ENCODE peak calls at places on chromosomes 5 and 9, in six cellular contexts. One of them, this sample, is unnamed.

GRCh38 chr5:127012933-127013332 is 17.4 kb downstream of the MARCHF3 start:
- DNase-seq in endothelial cell of umbilical vein: peak
- DNase-seq in heart left ventricle: no peak
- DNase-seq in Peyer's patch: no peak
- DNase-seq in H1: no peak
- DNase-seq in stomach: no peak
- DNase-seq in this sample: no peak

GRCh38 chr5:149466457-149466972 is 84.7 kb downstream of the CSNK1A1 start:
- DNase-seq in endothelial cell of umbilical vein: no peak
- DNase-seq in heart left ventricle: no peak
- DNase-seq in Peyer's patch: peak
- DNase-seq in H1: no peak
- DNase-seq in stomach: no peak
- DNase-seq in this sample: no peak

GRCh38 chr5:73280821-73281746 is 108.1 kb downstream of the TMEM174 start:
- DNase-seq in endothelial cell of umbilical vein: peak
- DNase-seq in heart left ventricle: peak
- DNase-seq in Peyer's patch: no peak
- DNase-seq in H1: no peak
- DNase-seq in stomach: peak
- DNase-seq in this sample: no peak

GRCh38 chr5:15682566-15682965 is 182.6 kb downstream of the FBXL7 start:
- DNase-seq in endothelial cell of umbilical vein: no peak
- DNase-seq in heart left ventricle: no peak
- DNase-seq in Peyer's patch: no peak
- DNase-seq in H1: no peak
- DNase-seq in stomach: no peak
- DNase-seq in this sample: no peak

GRCh38 chr9:14147738-14148137 is 166.2 kb downstream of the NFIB start:
- DNase-seq in endothelial cell of umbilical vein: no peak
- DNase-seq in heart left ventricle: no peak
- DNase-seq in Peyer's patch: no peak
- DNase-seq in H1: no peak
- DNase-seq in stomach: no peak
- DNase-seq in this sample: no peak

GRCh38 chr5:169350759-169351240 is 49.9 kb upstream of the SLIT3 start:
- DNase-seq in endothelial cell of umbilical vein: peak
- DNase-seq in heart left ventricle: peak
- DNase-seq in Peyer's patch: no peak
- DNase-seq in H1: no peak
- DNase-seq in stomach: no peak
- DNase-seq in this sample: no peak

GRCh38 chr9:133359420-133360175 is 3.2 kb downstream of the SURF2 start:
- DNase-seq in endothelial cell of umbilical vein: no peak
- DNase-seq in heart left ventricle: no peak
- DNase-seq in Peyer's patch: no peak
- DNase-seq in H1: peak
- DNase-seq in stomach: no peak
- DNase-seq in this sample: peak

GRCh38 chr9:70044450-70045307 is 1.0 kb downstream of the MAMDC2 start:
- DNase-seq in endothelial cell of umbilical vein: peak
- DNase-seq in heart left ventricle: no peak
- DNase-seq in Peyer's patch: no peak
- DNase-seq in H1: peak
- DNase-seq in stomach: peak
- DNase-seq in this sample: no peak

GRCh38 chr5:149485655-149486615 is 65.3 kb downstream of the CSNK1A1 start:
- DNase-seq in endothelial cell of umbilical vein: peak
- DNase-seq in heart left ventricle: peak
- DNase-seq in Peyer's patch: peak
- DNase-seq in H1: no peak
- DNase-seq in stomach: peak
- DNase-seq in this sample: peak

GRCh38 chr5:17378346-17378984 is 119.6 kb upstream of the TAF11L2 start:
- DNase-seq in endothelial cell of umbilical vein: no peak
- DNase-seq in heart left ventricle: no peak
- DNase-seq in Peyer's patch: no peak
- DNase-seq in H1: no peak
- DNase-seq in stomach: no peak
- DNase-seq in this sample: no peak

DNA sequence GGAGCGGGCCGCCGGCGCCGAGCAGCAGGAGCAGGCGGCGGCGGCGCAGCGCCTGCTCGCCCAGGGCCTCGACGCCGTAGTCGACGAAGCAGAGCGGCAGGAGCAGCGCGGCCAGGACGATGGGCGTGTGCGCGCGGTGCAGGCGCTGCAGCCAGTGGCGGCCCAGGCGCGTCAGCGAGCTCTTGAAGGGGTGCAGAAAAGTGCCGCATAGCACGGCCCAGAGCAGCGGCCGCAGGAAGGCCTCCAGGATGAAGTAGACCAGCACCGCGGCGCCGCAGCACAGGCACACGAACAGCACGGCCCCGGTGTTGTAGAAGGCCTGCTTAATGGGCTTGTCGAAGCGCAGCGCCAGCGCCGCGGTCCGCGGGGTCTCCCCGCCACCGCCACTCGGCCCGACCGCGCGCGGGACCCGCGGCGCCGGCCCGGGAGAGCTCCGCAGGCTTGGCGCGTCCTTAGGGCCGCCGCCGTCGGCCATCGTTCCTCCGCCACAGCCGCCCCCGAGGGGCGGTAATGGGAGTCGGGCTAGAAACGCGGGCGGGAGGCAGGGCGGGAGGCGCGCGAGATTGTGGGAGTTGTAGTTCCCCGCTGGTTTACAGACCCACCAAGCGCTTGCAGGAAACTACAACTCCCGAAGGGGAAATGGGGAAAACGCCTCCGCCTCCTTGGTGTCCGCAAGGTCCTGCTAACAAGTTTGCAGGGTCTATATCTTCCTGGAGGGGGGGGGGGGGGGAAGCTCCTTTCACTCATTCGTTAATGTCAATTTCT is at the start of gene TMEM245:
- DNase-seq in endothelial cell of umbilical vein: peak
- DNase-seq in heart left ventricle: peak
- DNase-seq in Peyer's patch: peak
- DNase-seq in H1: peak
- DNase-seq in stomach: peak
- DNase-seq in this sample: peak
- TF ChIP-seq POLR2A in endothelial cell of umbilical vein: peak
- TF ChIP-seq POLR2A in heart left ventricle: peak
- TF ChIP-seq POLR2A in Peyer's patch: peak
- TF ChIP-seq POLR2A in H1: peak
- TF ChIP-seq POLR2A in stomach: no peak
- TF ChIP-seq POLR2A in this sample: peak

GRCh38 chr5:98769256-98770157 is 4.0 kb upstream of the RGMB start:
- DNase-seq in endothelial cell of umbilical vein: peak
- DNase-seq in heart left ventricle: peak
- DNase-seq in Peyer's patch: peak
- DNase-seq in H1: peak
- DNase-seq in stomach: peak
- DNase-seq in this sample: peak
- TF ChIP-seq POLR2A in endothelial cell of umbilical vein: no peak
- TF ChIP-seq POLR2A in heart left ventricle: no peak
- TF ChIP-seq POLR2A in Peyer's patch: no peak
- TF ChIP-seq POLR2A in H1: no peak
- TF ChIP-seq POLR2A in stomach: no peak
- TF ChIP-seq POLR2A in this sample: no peak

GRCh38 chr5:135741040-135741439 is 93.4 kb upstream of the SLC25A48 start:
- DNase-seq in endothelial cell of umbilical vein: no peak
- DNase-seq in heart left ventricle: no peak
- DNase-seq in Peyer's patch: no peak
- DNase-seq in H1: peak
- DNase-seq in stomach: no peak
- DNase-seq in this sample: no peak

GRCh38 chr5:135737701-135738563 is 96.5 kb upstream of the SLC25A48 start:
- DNase-seq in endothelial cell of umbilical vein: no peak
- DNase-seq in heart left ventricle: no peak
- DNase-seq in Peyer's patch: no peak
- DNase-seq in H1: peak
- DNase-seq in stomach: no peak
- DNase-seq in this sample: no peak

GRCh38 chr5:135740475-135740874 is 94.0 kb upstream of the SLC25A48 start:
- DNase-seq in endothelial cell of umbilical vein: no peak
- DNase-seq in heart left ventricle: no peak
- DNase-seq in Peyer's patch: no peak
- DNase-seq in H1: peak
- DNase-seq in stomach: no peak
- DNase-seq in this sample: no peak

GRCh38 chr5:135738564-135738875 is 95.9 kb upstream of the SLC25A48 start:
- DNase-seq in endothelial cell of umbilical vein: no peak
- DNase-seq in heart left ventricle: no peak
- DNase-seq in Peyer's patch: no peak
- DNase-seq in H1: peak
- DNase-seq in stomach: no peak
- DNase-seq in this sample: no peak

DNA sequence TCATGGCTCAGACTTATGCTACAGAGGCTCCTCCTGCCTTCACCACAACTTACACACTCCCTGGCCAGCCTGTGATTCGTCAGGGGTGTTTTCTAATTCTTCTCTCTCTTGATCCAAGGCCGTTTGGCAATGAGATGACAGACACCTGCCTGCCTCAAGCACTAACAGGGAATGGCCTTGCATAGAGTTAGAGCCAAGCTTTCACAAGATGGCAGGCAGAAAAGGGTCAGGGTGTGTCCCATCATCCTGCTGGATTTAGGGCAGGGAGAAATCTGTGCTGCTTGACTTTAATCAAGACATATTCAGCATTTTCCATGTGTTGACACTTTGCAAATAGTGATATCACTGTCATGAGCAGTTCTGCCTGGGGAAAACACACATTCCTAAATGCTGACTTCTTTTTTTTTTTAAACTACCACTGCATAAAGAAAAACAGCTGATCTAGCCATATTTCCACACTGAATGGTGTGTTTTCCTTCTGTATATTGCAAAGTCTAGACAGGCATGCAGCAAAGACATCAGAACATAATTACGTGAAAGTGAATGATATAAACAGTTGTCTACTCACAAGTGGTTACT is 95.0 kb upstream of the SLC25A48 start:
- DNase-seq in endothelial cell of umbilical vein: no peak
- DNase-seq in heart left ventricle: no peak
- DNase-seq in Peyer's patch: no peak
- DNase-seq in H1: peak
- DNase-seq in stomach: no peak
- DNase-seq in this sample: no peak
- TF ChIP-seq POLR2A in endothelial cell of umbilical vein: no peak
- TF ChIP-seq POLR2A in heart left ventricle: no peak
- TF ChIP-seq POLR2A in Peyer's patch: no peak
- TF ChIP-seq POLR2A in H1: no peak
- TF ChIP-seq POLR2A in stomach: no peak
- TF ChIP-seq POLR2A in this sample: no peak

GRCh38 chr5:175695161-175696126 is 37.6 kb downstream of the HRH2 start:
- DNase-seq in endothelial cell of umbilical vein: no peak
- DNase-seq in heart left ventricle: no peak
- DNase-seq in Peyer's patch: no peak
- DNase-seq in H1: no peak
- DNase-seq in stomach: no peak
- DNase-seq in this sample: no peak
- TF ChIP-seq POLR2A in endothelial cell of umbilical vein: no peak
- TF ChIP-seq POLR2A in heart left ventricle: no peak
- TF ChIP-seq POLR2A in Peyer's patch: no peak
- TF ChIP-seq POLR2A in H1: no peak
- TF ChIP-seq POLR2A in stomach: no peak
- TF ChIP-seq POLR2A in this sample: no peak

GRCh38 chr5:133670336-133670735 is 58.0 kb upstream of the FSTL4 start:
- DNase-seq in endothelial cell of umbilical vein: no peak
- DNase-seq in heart left ventricle: no peak
- DNase-seq in Peyer's patch: no peak
- DNase-seq in H1: peak
- DNase-seq in stomach: no peak
- DNase-seq in this sample: no peak
- TF ChIP-seq POLR2A in endothelial cell of umbilical vein: no peak
- TF ChIP-seq POLR2A in heart left ventricle: no peak
- TF ChIP-seq POLR2A in Peyer's patch: no peak
- TF ChIP-seq POLR2A in H1: no peak
- TF ChIP-seq POLR2A in stomach: no peak
- TF ChIP-seq POLR2A in this sample: no peak

GRCh38 chr5:10291736-10292135 is 16.0 kb downstream of the CMBL start:
- DNase-seq in endothelial cell of umbilical vein: no peak
- DNase-seq in heart left ventricle: no peak
- DNase-seq in Peyer's patch: no peak
- DNase-seq in H1: no peak
- DNase-seq in stomach: no peak
- DNase-seq in this sample: no peak

GRCh38 chr5:10286552-10287227 is 21.0 kb downstream of the CMBL start:
- DNase-seq in endothelial cell of umbilical vein: no peak
- DNase-seq in heart left ventricle: peak
- DNase-seq in Peyer's patch: peak
- DNase-seq in H1: no peak
- DNase-seq in stomach: no peak
- DNase-seq in this sample: peak

GRCh38 chr5:10289353-10289752 is 18.3 kb downstream of the CMBL start:
- DNase-seq in endothelial cell of umbilical vein: no peak
- DNase-seq in heart left ventricle: no peak
- DNase-seq in Peyer's patch: peak
- DNase-seq in H1: no peak
- DNase-seq in stomach: peak
- DNase-seq in this sample: peak

GRCh38 chr5:10288600-10289213 is 19.0 kb downstream of the CMBL start:
- DNase-seq in endothelial cell of umbilical vein: no peak
- DNase-seq in heart left ventricle: peak
- DNase-seq in Peyer's patch: peak
- DNase-seq in H1: no peak
- DNase-seq in stomach: peak
- DNase-seq in this sample: peak

GRCh38 chr5:10289991-10290390 is 17.7 kb downstream of the CMBL start:
- DNase-seq in endothelial cell of umbilical vein: no peak
- DNase-seq in heart left ventricle: no peak
- DNase-seq in Peyer's patch: no peak
- DNase-seq in H1: no peak
- DNase-seq in stomach: no peak
- DNase-seq in this sample: no peak
- TF ChIP-seq POLR2A in endothelial cell of umbilical vein: no peak
- TF ChIP-seq POLR2A in heart left ventricle: no peak
- TF ChIP-seq POLR2A in Peyer's patch: no peak
- TF ChIP-seq POLR2A in H1: no peak
- TF ChIP-seq POLR2A in stomach: no peak
- TF ChIP-seq POLR2A in this sample: no peak

This sample was measured in erythroblast.